ENCODE peak calls at places on chromosomes 13 and 19, in six cellular contexts. T is Peyer's patch, N is neural progenitor cell, L is transverse colon, P is tibial nerve, Q is mammary epithelial cell. X is an unnamed sample.

GRCh38 chr13:101545521-101545920 is 93.0 kb downstream of the ITGBL1 start:
- DNase-seq in T (no peak), N (no peak), L (no peak), P (no peak), Q (no peak), X (no peak)

GRCh38 chr13:41122838-41123237 is 9.8 kb downstream of the KBTBD6 start:
- DNase-seq in T (no peak), N (no peak), L (no peak), P (no peak), Q (peak), X (no peak)

GRCh38 chr13:79825959-79826358 is 345.0 kb downstream of the NDFIP2 start:
- DNase-seq in T (no peak), N (no peak), L (no peak), P (no peak), Q (no peak), X (no peak)

GRCh38 chr19:56732974-56733373 is 61.4 kb upstream of the ZNF835 start:
- DNase-seq in T (no peak), N (no peak), L (no peak), P (no peak), Q (no peak), X (no peak)

GRCh38 chr19:39684283-39684682 is 20.0 kb upstream of the LGALS14 start:
- DNase-seq in T (no peak), N (no peak), L (no peak), P (no peak), Q (no peak), X (no peak)

GRCh38 chr19:13712767-13713201 is 51.5 kb upstream of the MRI1 start:
- DNase-seq in T (no peak), N (no peak), L (no peak), P (no peak), Q (no peak), X (no peak)

GRCh38 chr13:49208619-49209018 is 11.5 kb upstream of the MLNR start:
- DNase-seq in T (no peak), N (no peak), L (no peak), P (no peak), Q (no peak), X (no peak)

GRCh38 chr19:58558066-58558622 is at the start of gene UBE2M:
- DNase-seq in T (no peak), N (no peak), L (peak), P (no peak), Q (no peak), X (peak)

GRCh38 chr19:4326837-4327251 is 11.8 kb downstream of the STAP2 start:
- DNase-seq in T (no peak), N (peak), L (no peak), P (no peak), Q (no peak), X (no peak)

GRCh38 chr19:4758659-4759058 is 32.9 kb upstream of the FEM1A start:
- DNase-seq in T (no peak), N (no peak), L (no peak), P (no peak), Q (no peak), X (no peak)

GRCh38 chr19:35780717-35781116 is 5.4 kb downstream of the ARHGAP33 start:
- DNase-seq in T (no peak), N (no peak), L (no peak), P (no peak), Q (no peak), X (no peak)

GRCh38 chr19:20182232-20182785 is 15.3 kb downstream of the ZNF486 start:
- DNase-seq in T (no peak), N (no peak), L (no peak), P (no peak), Q (no peak), X (no peak)

GRCh38 chr19:46978470-46978869 is 41.2 kb upstream of the NPAS1 start:
- DNase-seq in T (no peak), N (no peak), L (no peak), P (no peak), Q (no peak), X (no peak)

GRCh38 chr13:46475586-46475991 is 77.4 kb upstream of the LRCH1 start:
- DNase-seq in T (no peak), N (no peak), L (no peak), P (no peak), Q (no peak), X (no peak)

GRCh38 chr19:8262431-8262830 is 45.7 kb downstream of the CD320 start:
- DNase-seq in T (no peak), N (no peak), L (no peak), P (no peak), Q (no peak), X (peak)

GRCh38 chr13:63700366-63700765 is 2284.7 kb upstream of the PCDH20 start:
- DNase-seq in T (no peak), N (no peak), L (no peak), P (no peak), Q (no peak), X (no peak)

GRCh38 chr13:28379371-28380083 is 115.4 kb downstream of the FLT1 start:
- DNase-seq in T (no peak), N (no peak), L (no peak), P (no peak), Q (no peak), X (no peak)

GRCh38 chr19:28553764-28554163 is 659.2 kb downstream of the UQCRFS1 start:
- DNase-seq in T (no peak), N (no peak), L (no peak), P (no peak), Q (no peak), X (no peak)

GRCh38 chr13:20191902-20192469 is 752 bp downstream of the GJB2 start:
- DNase-seq in T (peak), N (peak), L (peak), P (no peak), Q (peak), X (no peak)

GRCh38 chr13:52043675-52044074 is 19.2 kb downstream of the UTP14C start:
- DNase-seq in T (no peak), N (no peak), L (no peak), P (no peak), Q (no peak), X (no peak)

GRCh38 chr13:108226184-108226583 is 8.0 kb downstream of the ABHD13 start:
- DNase-seq in T (no peak), N (no peak), L (no peak), P (no peak), Q (no peak), X (no peak)

GRCh38 chr19:3682741-3683404 is 17.4 kb downstream of the PIP5K1C start:
- DNase-seq in T (no peak), N (peak), L (no peak), P (no peak), Q (no peak), X (no peak)

GRCh38 chr13:21625366-21625765 is 21.4 kb upstream of the MICU2 start:
- DNase-seq in T (no peak), N (no peak), L (peak), P (no peak), Q (peak), X (no peak)

GRCh38 chr13:79457948-79458347 is 23.0 kb upstream of the NDFIP2 start:
- DNase-seq in T (no peak), N (no peak), L (no peak), P (no peak), Q (peak), X (no peak)

GRCh38 chr13:42788601-42789000 is 7.2 kb downstream of the FAM216B start:
- DNase-seq in T (no peak), N (no peak), L (no peak), P (no peak), Q (no peak), X (no peak)

GRCh38 chr19:29514525-29515232 is 11.1 kb upstream of the VSTM2B start:
- DNase-seq in T (no peak), N (no peak), L (no peak), P (no peak), Q (no peak), X (no peak)

GRCh38 chr13:63025741-63026140 is 1610.1 kb upstream of the PCDH20 start:
- DNase-seq in T (no peak), N (no peak), L (no peak), P (no peak), Q (no peak), X (no peak)

GRCh38 chr13:64684685-64685431 is 2545.3 kb downstream of the PCDH9 start:
- DNase-seq in T (no peak), N (no peak), L (no peak), P (no peak), Q (no peak), X (no peak)

GRCh38 chr19:2055871-2056809 is 5.1 kb upstream of the MKNK2 start:
- DNase-seq in T (no peak), N (no peak), L (peak), P (no peak), Q (no peak), X (peak)

GRCh38 chr19:11052391-11052790 is 36.9 kb upstream of the LDLR start:
- DNase-seq in T (no peak), N (no peak), L (no peak), P (no peak), Q (no peak), X (no peak)

GRCh38 chr13:19794552-19795143 is 11.9 kb upstream of the PSPC1 start:
- DNase-seq in T (no peak), N (no peak), L (no peak), P (no peak), Q (peak), X (no peak)

GRCh38 chr13:112809332-112810310 is 119.8 kb downstream of the ATP11A start:
- DNase-seq in T (no peak), N (no peak), L (no peak), P (no peak), Q (no peak), X (no peak)

GRCh38 chr19:38032951-38033350 is 125.9 kb downstream of the SIPA1L3 start:
- DNase-seq in T (no peak), N (no peak), L (no peak), P (no peak), Q (no peak), X (no peak)

GRCh38 chr19:38661996-38662395 is 14.5 kb downstream of the ACTN4 start:
- DNase-seq in T (no peak), N (no peak), L (peak), P (no peak), Q (peak), X (no peak)

GRCh38 chr19:18985257-18985656 is 44.2 kb upstream of the HOMER3 start:
- DNase-seq in T (no peak), N (peak), L (no peak), P (no peak), Q (no peak), X (no peak)

DNA sequence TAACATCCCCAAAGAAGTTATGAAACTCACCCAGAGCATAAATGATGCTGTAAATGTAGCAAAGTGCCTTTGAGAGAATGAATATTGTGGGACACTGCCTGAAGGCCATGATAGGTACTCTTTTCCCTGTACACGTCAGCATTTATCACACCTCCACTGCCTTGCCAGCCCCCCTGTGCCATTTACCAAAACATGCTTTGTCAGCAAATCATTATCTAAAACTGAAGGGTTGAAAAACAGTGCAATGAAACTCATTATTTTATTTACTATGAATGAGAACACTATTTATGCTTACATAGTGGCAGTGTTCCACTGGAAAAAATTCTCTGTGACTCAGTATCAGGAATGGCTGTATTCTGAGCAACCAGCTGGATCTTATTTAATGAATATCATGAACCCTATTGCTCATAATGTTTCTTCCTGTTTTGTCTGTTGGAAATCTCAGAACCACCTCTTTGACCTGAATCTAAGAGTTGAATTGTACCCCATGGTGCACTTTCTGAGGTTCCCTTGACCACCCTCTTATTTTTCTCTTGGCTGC is 564.1 kb downstream of the DCT start:
- DNase-seq in T (no peak), N (no peak), L (no peak), P (no peak), Q (no peak), X (no peak)
- H3K27ac ChIP-seq in T (no peak), N (no peak), L (peak), P (no peak), Q (no peak), X (no peak)

DNA sequence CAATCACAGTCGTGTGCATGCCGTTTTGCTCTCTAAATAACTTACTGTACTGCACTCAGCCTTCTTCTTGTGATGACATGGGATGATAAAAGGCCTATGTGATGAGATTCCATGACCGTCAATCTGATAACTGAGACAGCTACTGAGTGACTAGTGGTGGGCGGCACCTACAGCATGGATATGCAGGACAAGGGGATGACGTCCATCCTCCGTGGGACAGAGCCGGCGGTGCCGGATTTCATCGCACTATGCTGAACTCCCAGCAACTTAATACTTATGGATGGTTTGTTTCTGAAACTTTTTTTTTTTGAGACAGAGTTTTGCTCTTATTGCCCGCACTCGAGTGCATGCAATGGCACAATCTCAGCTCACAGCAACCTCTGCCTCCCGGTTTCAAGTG is 146.8 kb upstream of the TSHZ3 start:
- DNase-seq in T (no peak), N (no peak), L (no peak), P (no peak), Q (no peak), X (no peak)
- TF ChIP-seq CTCF in T (no peak), N (no peak), L (no peak), P (no peak), Q (no peak), X (no peak)

GRCh38 chr13:73040968-73041580 is 17.7 kb upstream of the KLF5 start:
- DNase-seq in T (peak), N (no peak), L (peak), P (no peak), Q (no peak), X (no peak)

GRCh38 chr13:73036566-73036965 is 22.2 kb upstream of the KLF5 start:
- DNase-seq in T (no peak), N (no peak), L (no peak), P (no peak), Q (no peak), X (no peak)

GRCh38 chr13:73039201-73040108 is 19.4 kb upstream of the KLF5 start:
- DNase-seq in T (no peak), N (no peak), L (no peak), P (no peak), Q (no peak), X (no peak)

GRCh38 chr13:73038064-73038463 is 20.7 kb upstream of the KLF5 start:
- DNase-seq in T (no peak), N (no peak), L (no peak), P (no peak), Q (no peak), X (no peak)

DNA sequence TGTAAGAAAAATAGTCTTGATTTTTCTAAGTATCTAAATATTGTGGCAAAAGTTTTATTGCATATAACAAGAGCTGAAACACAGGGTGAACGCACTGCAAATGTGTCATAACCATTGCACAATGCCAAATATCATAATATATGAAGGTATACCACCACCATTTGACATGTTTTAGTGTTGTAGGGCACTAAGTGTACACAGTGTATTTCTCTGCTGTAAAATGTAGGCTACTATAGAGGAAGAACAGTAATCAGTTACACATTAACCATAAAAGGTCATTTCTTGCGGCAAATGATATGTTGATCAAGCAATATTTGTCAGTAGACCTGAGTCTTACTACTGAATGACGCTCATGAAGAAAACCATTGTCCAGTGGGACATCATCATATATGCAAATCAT is 18.3 kb upstream of the KLF5 start:
- DNase-seq in T (no peak), N (no peak), L (no peak), P (no peak), Q (no peak), X (no peak)
- H3K27ac ChIP-seq in T (no peak), N (no peak), L (peak), P (no peak), Q (no peak), X (no peak)

GRCh38 chr13:93233997-93234416 is 7.4 kb downstream of the GPC6 start:
- DNase-seq in T (no peak), N (peak), L (no peak), P (no peak), Q (no peak), X (no peak)
- TF ChIP-seq CTCF in T (no peak), N (peak), L (no peak), P (no peak), Q (peak), X (no peak)

GRCh38 chr13:77918391-77919261 is at the start of gene EDNRB:
- DNase-seq in T (peak), N (peak), L (peak), P (peak), Q (peak), X (peak)

GRCh38 chr13:77925616-77926015 is 7.0 kb upstream of the EDNRB start:
- DNase-seq in T (no peak), N (no peak), L (no peak), P (no peak), Q (no peak), X (no peak)

GRCh38 chr13:77916481-77916880 is 2.1 kb downstream of the EDNRB start:
- DNase-seq in T (no peak), N (no peak), L (no peak), P (no peak), Q (no peak), X (no peak)

GRCh38 chr13:77915676-77916075 is 3.0 kb downstream of the EDNRB start:
- DNase-seq in T (no peak), N (no peak), L (no peak), P (no peak), Q (no peak), X (no peak)

GRCh38 chr13:77919351-77920294 is 992 bp upstream of the EDNRB start:
- DNase-seq in T (peak), N (peak), L (peak), P (peak), Q (no peak), X (peak)
- H3K27ac ChIP-seq in T (peak), N (no peak), L (peak), P (peak), Q (no peak), X (peak)

GRCh38 chr13:45464687-45465453 is at the start of gene COG3:
- DNase-seq in T (peak), N (peak), L (peak), P (peak), Q (peak), X (peak)
- TF ChIP-seq CTCF in T (peak), N (peak), L (no peak), P (no peak), Q (no peak), X (no peak)

X was measured in upper lobe of right lung.